ENCODE peak calls at places on chromosomes 1 and 21, in four cellular contexts. T is smooth muscle cell of the brain vasculature, G is GM20000, U is hepatocyte. N is an unnamed sample.

GRCh38 chr21:31731112-31731801 is 661 bp downstream of the SCAF4 start:
- DNase-seq in T (no peak), G (peak), U (peak), N (peak)

GRCh38 chr1:207084241-207084640 is 4.4 kb upstream of the C4BPB start:
- DNase-seq in T (no peak), G (no peak), U (no peak), N (no peak)

GRCh38 chr1:44406761-44407429 is 1.8 kb downstream of the RNF220 start:
- DNase-seq in T (no peak), G (peak), U (peak), N (no peak)

GRCh38 chr1:75074719-75075395 is 59.3 kb upstream of the LHX8 start:
- DNase-seq in T (no peak), G (no peak), U (no peak), N (no peak)

GRCh38 chr1:236507022-236507700 is 16.6 kb upstream of the LGALS8 start:
- DNase-seq in T (no peak), G (no peak), U (no peak), N (no peak)

GRCh38 chr1:43968348-43968948 is 1.4 kb upstream of the DPH2 start:
- DNase-seq in T (no peak), G (no peak), U (peak), N (no peak)

GRCh38 chr1:31483012-31483946 is 70.3 kb downstream of the SERINC2 start:
- DNase-seq in T (no peak), G (no peak), U (peak), N (peak)

GRCh38 chr1:117215019-117215418 is 4.3 kb upstream of the VTCN1 start:
- DNase-seq in T (no peak), G (no peak), U (no peak), N (no peak)

GRCh38 chr1:168180148-168180524 is 1.4 kb downstream of the TIPRL start:
- DNase-seq in T (no peak), G (no peak), U (no peak), N (no peak)

GRCh38 chr1:180632326-180633088 is 685 bp downstream of the XPR1 start:
- DNase-seq in T (no peak), G (peak), U (peak), N (peak)

GRCh38 chr1:226814751-226815496 is 55.5 kb upstream of the PSEN2 start:
- DNase-seq in T (peak), G (no peak), U (peak), N (peak)

GRCh38 chr1:154971341-154971998 is 923 bp upstream of the SHC1 start:
- DNase-seq in T (no peak), G (no peak), U (no peak), N (peak)

GRCh38 chr1:18907021-18907913 is 4.9 kb upstream of the ALDH4A1 start:
- DNase-seq in T (peak), G (peak), U (peak), N (peak)

GRCh38 chr1:65119951-65120350 is 28.1 kb upstream of the AK4 start:
- DNase-seq in T (no peak), G (no peak), U (no peak), N (no peak)

GRCh38 chr1:84603223-84603622 is 29.0 kb upstream of the CTBS start:
- DNase-seq in T (no peak), G (no peak), U (no peak), N (no peak)

GRCh38 chr21:21102874-21103273 is 104.7 kb downstream of the NCAM2 start:
- DNase-seq in T (no peak), G (no peak), U (no peak), N (no peak)

GRCh38 chr1:19044975-19045831 is 88.7 kb upstream of the IFFO2 start:
- DNase-seq in T (no peak), G (no peak), U (no peak), N (no peak)

GRCh38 chr1:192559115-192560006 is 16.2 kb upstream of the RGS1 start:
- DNase-seq in T (peak), G (peak), U (peak), N (peak)

GRCh38 chr1:32464191-32464715 is 619 bp upstream of the ZBTB8B start:
- DNase-seq in T (no peak), G (no peak), U (peak), N (no peak)

GRCh38 chr1:226952121-226952441 is 12.0 kb downstream of the COQ8A start:
- DNase-seq in T (no peak), G (no peak), U (no peak), N (no peak)

GRCh38 chr1:23020731-23021130 is 1.5 kb downstream of the KDM1A start:
- DNase-seq in T (no peak), G (peak), U (no peak), N (no peak)

GRCh38 chr1:54310439-54311328 is 95.5 kb downstream of the SSBP3 start:
- DNase-seq in T (no peak), G (peak), U (peak), N (no peak)

GRCh38 chr1:47694011-47694890 is 256.4 kb downstream of the FOXD2 start:
- DNase-seq in T (no peak), G (no peak), U (no peak), N (no peak)

GRCh38 chr1:43938892-43939587 is 5.4 kb downstream of the ARTN start:
- DNase-seq in T (no peak), G (no peak), U (no peak), N (no peak)

GRCh38 chr1:24900985-24901781 is 28.9 kb downstream of the RUNX3 start:
- DNase-seq in T (no peak), G (no peak), U (no peak), N (no peak)

GRCh38 chr1:192967901-192968300 is 91.3 kb downstream of the UCHL5 start:
- DNase-seq in T (no peak), G (no peak), U (no peak), N (no peak)

GRCh38 chr1:218829143-218829542 is 344.5 kb upstream of the LYPLAL1 start:
- DNase-seq in T (no peak), G (no peak), U (no peak), N (no peak)

GRCh38 chr1:66725885-66726665 is 26.2 kb upstream of the DYNLT5 start:
- DNase-seq in T (peak), G (peak), U (peak), N (peak)

GRCh38 chr1:162918111-162918754 is 57.3 kb upstream of the CCDC190 start:
- DNase-seq in T (no peak), G (no peak), U (no peak), N (no peak)

GRCh38 chr1:225611537-225612223 is 41.2 kb downstream of the ENAH start:
- DNase-seq in T (no peak), G (no peak), U (no peak), N (no peak)

GRCh38 chr1:153291514-153291913 is 21.2 kb downstream of the PGLYRP3 start:
- DNase-seq in T (no peak), G (peak), U (no peak), N (no peak)

GRCh38 chr1:62515055-62515454 is 78.2 kb downstream of the USP1 start:
- DNase-seq in T (no peak), G (no peak), U (no peak), N (no peak)

GRCh38 chr1:81560629-81561028 is 240.1 kb upstream of the ADGRL2 start:
- DNase-seq in T (no peak), G (no peak), U (no peak), N (no peak)

GRCh38 chr1:213061263-213061662 is 10.2 kb downstream of the RPS6KC1 start:
- DNase-seq in T (no peak), G (no peak), U (no peak), N (no peak)

N was measured in uterus.